ENCODE peak calls at places on chromosomes 4 and X, in ten cellular contexts. D is coronary artery, S is fibroblast of villous mesenchyme, M is choroid plexus epithelial cell, H is body of pancreas, A is heart right ventricle, J is pancreas, C is tibial artery, R is fibroblast of lung, Y is lower leg skin. L is an unnamed sample.

GRCh38 chrX:153582896-153583295 is 16.0 kb downstream of the CCNQ start:
- DNase-seq in M (peak), S (peak), R (peak), A (no peak), H (peak), D (no peak), Y (no peak), J (no peak), C (no peak), L (no peak)

GRCh38 chrX:114584983-114585842 is 1.3 kb downstream of the HTR2C start:
- DNase-seq in D (no peak), H (no peak), R (no peak), A (no peak), S (no peak), J (no peak), C (no peak), Y (no peak), M (no peak), L (no peak)

GRCh38 chrX:125203737-125204578 is 115.7 kb upstream of the TEX13C start:
- DNase-seq in H (peak), Y (peak), J (peak), S (no peak), D (no peak), M (peak), A (peak), R (peak), C (peak), L (peak)

GRCh38 chr4:114606240-114606639 is 7.6 kb downstream of the UGT8 start:
- DNase-seq in H (no peak), Y (no peak), A (no peak), J (no peak), C (no peak), D (no peak), S (no peak), M (no peak), R (no peak), L (no peak)

GRCh38 chr4:6658635-6659075 is 18.2 kb downstream of the MRFAP1 start:
- DNase-seq in H (peak), Y (peak), A (no peak), C (no peak), J (peak), S (peak), D (peak), R (peak), M (peak), L (peak)

GRCh38 chr4:23815351-23815750 is 74.5 kb downstream of the PPARGC1A start:
- DNase-seq in R (no peak), S (no peak), D (no peak), Y (no peak), M (no peak), A (no peak), H (no peak), J (no peak), C (no peak), L (no peak)

GRCh38 chr4:147530723-147531122 is 49.8 kb downstream of the EDNRA start:
- DNase-seq in J (no peak), D (no peak), C (no peak), R (peak), M (peak), H (no peak), A (no peak), S (peak), Y (no peak), L (peak)

GRCh38 chr4:113878718-113879117 is 100.7 kb downstream of the ARSJ start:
- DNase-seq in S (peak), A (no peak), R (peak), D (no peak), M (peak), Y (no peak), C (no peak), H (no peak), J (no peak), L (peak)

GRCh38 chr4:74793757-74794340 is 474 bp downstream of the BTC start:
- DNase-seq in D (peak), H (peak), Y (peak), R (peak), M (peak), A (peak), S (no peak), J (peak), C (peak), L (no peak)

GRCh38 chr4:145937021-145937861 is 1.4 kb downstream of the ZNF827 start:
- DNase-seq in C (peak), A (peak), D (peak), R (peak), S (peak), Y (peak), H (peak), M (peak), J (peak), L (peak)

GRCh38 chr4:128540122-128540521 is 252.5 kb upstream of the PGRMC2 start:
- DNase-seq in M (no peak), Y (no peak), S (no peak), A (no peak), R (no peak), C (no peak), J (no peak), H (no peak), D (no peak), L (no peak)

GRCh38 chr4:162891788-162892707 is 274.6 kb downstream of the NAF1 start:
- DNase-seq in R (peak), H (no peak), J (no peak), Y (no peak), M (peak), C (no peak), D (no peak), A (no peak), S (peak), L (no peak)

GRCh38 chr4:159006202-159006601 is 96.7 kb upstream of the RAPGEF2 start:
- DNase-seq in C (no peak), J (no peak), S (peak), D (no peak), A (no peak), Y (no peak), H (no peak), M (peak), R (peak), L (peak)

GRCh38 chr4:123997116-123997515 is 600.5 kb downstream of the SPRY1 start:
- DNase-seq in Y (no peak), J (no peak), D (no peak), R (no peak), C (no peak), H (no peak), M (peak), S (no peak), A (no peak), L (no peak)

GRCh38 chrX:135556055-135556454 is 35.6 kb downstream of the INTS6L start:
- DNase-seq in S (no peak), J (no peak), H (no peak), C (no peak), A (no peak), Y (no peak), R (no peak), M (no peak), D (no peak), L (no peak)

GRCh38 chr4:123995939-123996338 is 599.3 kb downstream of the SPRY1 start:
- DNase-seq in J (no peak), Y (no peak), D (no peak), H (no peak), S (peak), R (peak), C (no peak), M (peak), A (no peak), L (peak)

GRCh38 chr4:152004801-152005200 is 244.0 kb upstream of the GATB start:
- DNase-seq in H (no peak), S (no peak), C (no peak), D (no peak), Y (no peak), R (no peak), A (no peak), J (no peak), M (no peak), L (no peak)

GRCh38 chrX:41600266-41600665 is 88.5 kb upstream of the GPR34 start:
- DNase-seq in S (peak), H (no peak), M (peak), C (no peak), R (peak), D (no peak), J (no peak), A (no peak), Y (no peak), L (peak)

GRCh38 chrX:78165425-78165824 is 26.0 kb upstream of the TAF9B start:
- DNase-seq in R (no peak), C (no peak), H (no peak), S (no peak), J (no peak), M (no peak), D (no peak), A (no peak), Y (no peak), L (no peak)

GRCh38 chrX:71665747-71666146 is 1.6 kb upstream of the LOC101059915 start:
- DNase-seq in Y (no peak), M (no peak), J (no peak), C (no peak), D (no peak), H (no peak), S (no peak), R (no peak), A (no peak), L (no peak)

DNA sequence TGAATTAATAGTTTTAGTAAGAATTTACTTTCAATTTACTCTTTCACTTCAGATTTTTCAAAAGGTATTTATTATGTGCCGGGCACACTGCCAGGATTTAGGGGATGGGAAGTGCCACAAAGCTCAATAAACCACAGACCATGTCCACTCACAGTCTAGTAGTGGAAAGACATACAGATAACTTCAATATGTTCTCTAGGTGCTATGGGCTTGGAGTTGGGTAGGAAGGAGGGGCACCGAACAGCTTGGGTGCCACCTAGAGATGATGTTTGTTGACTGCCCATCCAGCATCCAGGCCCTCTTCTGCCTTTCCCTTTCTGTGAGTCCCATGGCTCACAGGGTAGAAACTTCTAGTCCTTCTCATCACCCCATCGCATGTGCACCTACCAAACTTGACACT is 17.8 kb downstream of the MFAP3L start:
- DNase-seq in Y (no peak), J (no peak), S (no peak), R (no peak), H (no peak), M (peak), C (no peak), D (no peak), A (no peak), L (peak)
- TF ChIP-seq CTCF in Y (no peak), J (no peak), S (no peak), R (no peak), H (no peak), M (no peak), C (no peak), D (no peak), A (no peak), L (peak)

GRCh38 chrX:119481218-119481875 is 13.1 kb downstream of the SLC25A5 start:
- DNase-seq in A (no peak), D (no peak), J (no peak), C (no peak), M (no peak), Y (peak), R (no peak), S (no peak), H (peak), L (no peak)

GRCh38 chrX:119478504-119478903 is 10.3 kb downstream of the SLC25A5 start:
- DNase-seq in S (no peak), Y (no peak), C (no peak), R (no peak), M (no peak), J (no peak), A (no peak), H (no peak), D (no peak), L (no peak)

GRCh38 chrX:119479845-119480244 is 11.6 kb downstream of the SLC25A5 start:
- DNase-seq in S (no peak), M (no peak), R (no peak), C (no peak), Y (peak), J (no peak), A (no peak), D (no peak), H (peak), L (no peak)

GRCh38 chrX:119482497-119483480 is 14.5 kb downstream of the SLC25A5 start:
- DNase-seq in H (peak), Y (peak), J (peak), S (peak), A (peak), R (peak), D (peak), C (peak), M (peak), L (peak)

GRCh38 chrX:119482041-119482440 is 13.8 kb downstream of the SLC25A5 start:
- DNase-seq in D (no peak), J (no peak), A (no peak), C (no peak), R (no peak), H (no peak), Y (peak), S (no peak), M (no peak), L (no peak)
- H3K4me3 ChIP-seq in D (peak), J (no peak), A (peak), C (peak), R (no peak), H (no peak), Y (no peak), S (peak), M (peak), L (peak)

GRCh38 chrX:110420771-110421498 is 62.3 kb downstream of the RTL9 start:
- DNase-seq in A (no peak), C (no peak), S (no peak), Y (no peak), D (no peak), M (peak), H (no peak), R (peak), J (no peak), L (no peak)
- TF ChIP-seq CTCF in A (no peak), C (no peak), S (peak), Y (no peak), D (no peak), M (peak), H (peak), R (peak), J (peak), L (peak)

GRCh38 chr4:98566491-98567008 is 91.9 kb downstream of the TSPAN5 start:
- DNase-seq in R (no peak), S (peak), H (no peak), C (no peak), J (no peak), Y (no peak), D (no peak), M (peak), A (no peak), L (peak)
- H3K4me3 ChIP-seq in R (no peak), S (no peak), H (no peak), C (no peak), J (no peak), Y (no peak), D (no peak), M (no peak), A (no peak), L (no peak)

GRCh38 chr4:2354127-2354526 is 64.3 kb downstream of the ZFYVE28 start:
- DNase-seq in A (no peak), M (peak), H (no peak), J (no peak), R (no peak), C (peak), Y (no peak), S (peak), D (no peak), L (no peak)
- TF ChIP-seq CTCF in A (peak), M (peak), H (no peak), J (no peak), R (peak), C (no peak), Y (no peak), S (peak), D (no peak), L (peak)

DNA sequence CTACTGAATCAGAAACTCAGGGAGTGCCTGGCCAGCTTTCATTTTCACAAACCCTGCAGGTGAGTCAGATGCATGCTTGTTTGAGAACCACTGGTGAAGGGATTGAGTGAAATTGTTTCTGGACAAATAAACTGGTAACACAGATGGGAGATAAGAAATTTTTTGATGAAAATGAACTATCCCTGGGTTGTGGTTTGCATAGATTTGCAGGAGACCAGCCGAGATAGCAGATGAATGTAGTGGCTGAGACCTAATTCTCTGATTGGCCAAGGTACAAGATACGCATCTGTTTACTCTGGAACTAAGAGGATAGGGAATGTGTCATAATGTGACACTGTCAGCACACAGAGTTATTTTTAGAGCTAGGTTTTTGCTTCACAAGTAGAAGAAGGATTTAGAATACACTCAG is 117.8 kb upstream of the NOCT start:
- DNase-seq in Y (no peak), J (no peak), H (no peak), M (peak), C (no peak), R (peak), A (no peak), D (no peak), S (peak), L (peak)
- H3K4me3 ChIP-seq in Y (no peak), J (no peak), H (no peak), M (no peak), C (no peak), R (no peak), A (no peak), D (no peak), S (no peak), L (peak)

GRCh38 chr4:2243682-2244380 is 1.9 kb upstream of the HAUS3 start:
- DNase-seq in R (peak), A (peak), D (peak), H (peak), C (peak), M (peak), S (peak), J (no peak), Y (peak), L (peak)
- TF ChIP-seq CTCF in R (peak), A (peak), D (no peak), H (no peak), C (no peak), M (peak), S (peak), J (no peak), Y (no peak), L (peak)

DNA sequence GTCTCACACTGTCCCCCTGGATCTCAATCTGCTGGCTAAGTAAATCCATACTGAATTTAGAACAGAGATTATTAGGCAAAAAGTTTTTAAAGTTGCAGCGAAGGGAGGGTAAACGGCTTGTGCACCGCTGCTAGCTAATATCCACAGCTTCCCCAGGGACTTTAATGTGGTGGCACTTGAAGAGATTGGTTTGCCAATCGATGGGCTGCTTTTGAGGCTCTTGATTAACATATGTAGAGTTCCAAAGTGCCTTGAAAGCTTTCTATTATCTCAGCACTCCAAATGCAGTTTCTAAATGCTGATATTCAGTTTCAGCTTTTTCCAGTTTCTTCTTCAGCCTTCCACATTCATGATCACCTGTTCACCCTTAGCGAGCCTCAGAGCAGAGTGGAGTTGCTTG is 100.0 kb downstream of the TSPAN5 start:
- DNase-seq in M (no peak), J (no peak), C (no peak), H (no peak), S (no peak), A (no peak), R (no peak), Y (no peak), D (no peak), L (no peak)
- H3K4me3 ChIP-seq in M (no peak), J (no peak), C (no peak), H (no peak), S (no peak), A (no peak), R (no peak), Y (no peak), D (no peak), L (no peak)

L was measured in AG10803.